ENCODE peak calls at places on chromosomes 13 and 19, in five cellular contexts. N, X, H, S and L are unnamed samples.
A peak's percentile ranks its signal among the peaks of the same experiment; 100 is the strongest.

GRCh38 chr13:47119568-47120080 is 222.8 kb upstream of the HTR2A start:
- DNase-seq in N (no peak), X (no peak), H (no peak), S (no peak), L (no peak)

GRCh38 chr13:102856603-102857002 is 10.8 kb downstream of the ERCC5 start:
- DNase-seq in N (no peak), X (no peak), H (peak; percentile 81), S (peak; percentile 50), L (no peak)

GRCh38 chr13:70173236-70173959 is 65.1 kb upstream of the KLHL1 start:
- DNase-seq in N (no peak), X (no peak), H (no peak), S (no peak), L (no peak)

GRCh38 chr19:13579388-13580060 is 73.2 kb upstream of the CACNA1A start:
- DNase-seq in N (no peak), X (no peak), H (peak; percentile 70), S (no peak), L (no peak)

GRCh38 chr13:47146136-47146535 is 249.3 kb upstream of the HTR2A start:
- DNase-seq in N (no peak), X (no peak), H (peak; percentile 69), S (no peak), L (no peak)

GRCh38 chr19:58386166-58386575 is 898 bp upstream of the RPS5 start:
- DNase-seq in N (no peak), X (no peak), H (no peak), S (no peak), L (no peak)

GRCh38 chr13:113049521-113049941 is 56.1 kb upstream of the F7 start:
- DNase-seq in N (no peak), X (no peak), H (no peak), S (no peak), L (no peak)

GRCh38 chr19:5719274-5719960 is 529 bp downstream of the LONP1 start:
- DNase-seq in N (no peak), X (no peak), H (no peak), S (no peak), L (no peak)

GRCh38 chr19:11197291-11198174 is at the start of gene KANK2:
- DNase-seq in N (peak; percentile 88), X (peak; percentile 71), H (peak; percentile 52), S (peak; percentile 93), L (peak; percentile 89)

GRCh38 chr13:92573467-92574057 is 653.0 kb upstream of the GPC6 start:
- DNase-seq in N (peak; percentile 11), X (no peak), H (peak; percentile 17), S (peak; percentile 19), L (no peak)

GRCh38 chr19:42919757-42920079 is 2.0 kb upstream of the PSG6 start:
- DNase-seq in N (no peak), X (no peak), H (no peak), S (no peak), L (no peak)

DNA sequence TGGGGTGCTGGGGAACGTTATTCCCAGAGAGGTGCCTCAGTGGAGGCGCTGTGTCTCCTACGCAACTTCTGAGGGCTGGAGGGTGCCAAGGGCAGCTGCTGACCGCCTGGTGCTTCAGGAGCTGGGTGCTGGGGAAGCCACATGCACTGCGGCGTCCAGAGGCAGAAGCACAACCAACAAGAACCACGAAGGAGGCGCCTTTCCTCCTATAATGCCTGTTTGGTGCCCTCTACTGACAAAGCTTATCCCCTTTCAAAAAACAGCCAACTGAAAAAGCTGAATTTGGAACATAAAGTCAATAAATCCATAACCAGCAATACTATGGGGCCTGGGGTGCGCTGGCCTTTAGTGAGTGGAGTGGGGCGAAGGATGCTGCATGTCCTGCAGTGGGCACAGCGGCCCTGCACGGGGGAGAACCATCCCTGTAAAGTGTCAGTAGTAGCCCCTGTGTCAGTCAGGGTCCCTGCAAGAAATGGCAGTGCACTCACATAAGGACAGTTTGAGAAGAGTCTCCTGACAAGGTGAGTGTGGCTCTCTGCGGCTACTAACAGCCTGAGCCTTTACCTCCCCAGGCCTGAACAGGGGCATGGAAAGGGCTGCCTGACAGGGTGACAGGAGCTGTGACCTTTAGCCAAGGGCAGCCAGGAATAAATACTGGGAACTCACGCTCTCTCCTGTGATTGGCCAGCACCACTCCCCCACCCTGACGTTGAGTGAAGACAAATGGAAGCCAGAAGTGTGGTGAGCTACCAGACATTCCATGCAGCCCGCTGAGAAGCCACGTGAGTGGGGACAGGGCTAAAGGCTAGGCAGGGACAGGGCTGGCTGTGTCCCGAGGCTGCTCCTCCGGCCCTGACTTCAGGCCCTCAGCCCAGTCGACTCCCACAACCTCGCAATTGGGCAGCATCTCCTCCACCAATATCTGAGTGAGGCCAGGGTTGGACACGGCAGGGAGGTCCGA is 4.5 kb upstream of the B3GNT8 start:
- DNase-seq in N (no peak), X (no peak), H (peak; percentile 48), S (no peak), L (no peak)
- TF ChIP-seq CTCF in N (no peak), X (no peak), H (peak; percentile 41), S (peak; percentile 14), L (peak; percentile 24)

GRCh38 chr19:7230826-7231225 is 63.4 kb downstream of the INSR start:
- DNase-seq in N (no peak), X (no peak), H (no peak), S (peak; percentile 80), L (no peak)
- TF ChIP-seq CTCF in N (no peak), X (no peak), H (no peak), S (no peak), L (no peak)

GRCh38 chr19:8512991-8513686 is 828 bp downstream of the ZNF414 start:
- DNase-seq in N (no peak), X (no peak), H (no peak), S (no peak), L (no peak)

GRCh38 chr19:8513687-8514504 is at the start of gene ZNF414:
- DNase-seq in N (peak; percentile 95), X (peak; percentile 98), H (peak; percentile 95), S (peak; percentile 98), L (peak; percentile 93)

GRCh38 chr19:8512115-8512967 is 1.6 kb downstream of the ZNF414 start:
- DNase-seq in N (no peak), X (no peak), H (peak; percentile 31), S (no peak), L (no peak)

GRCh38 chr19:8510589-8511115 is 3.3 kb downstream of the ZNF414 start:
- DNase-seq in N (no peak), X (no peak), H (no peak), S (no peak), L (no peak)

DNA sequence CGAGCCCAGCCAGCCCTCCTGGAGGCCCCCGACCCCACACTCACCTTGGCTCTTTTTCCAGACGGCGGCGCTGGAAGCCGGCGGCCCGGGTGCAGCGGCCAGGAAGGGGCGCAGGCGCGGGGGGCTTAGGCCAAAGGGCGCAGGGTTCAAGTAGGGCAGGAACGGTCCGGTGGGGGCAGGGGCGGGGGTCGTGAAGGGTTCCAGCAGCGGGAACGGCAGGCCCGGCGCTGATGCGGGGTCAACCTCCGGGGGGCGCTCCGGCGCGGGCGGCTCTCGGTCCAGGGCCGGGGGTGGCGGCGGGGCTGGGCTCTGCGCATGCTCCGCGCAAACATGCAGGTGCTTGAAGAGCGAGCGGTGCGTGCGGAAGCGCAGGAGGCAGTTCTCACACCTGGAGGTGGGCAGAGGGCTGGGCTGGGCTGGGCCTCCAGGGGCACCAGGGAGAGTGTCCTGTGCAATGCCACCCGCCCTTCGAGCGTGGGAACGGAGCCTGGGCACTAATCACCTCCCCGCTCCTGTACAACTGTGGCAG is 2.3 kb downstream of the ZNF414 start:
- DNase-seq in N (no peak), X (no peak), H (no peak), S (no peak), L (no peak)
- TF ChIP-seq CTCF in N (peak; percentile 45), X (no peak), H (no peak), S (no peak), L (no peak)

GRCh38 chr19:2478324-2478755 is 2.4 kb downstream of the GADD45B start:
- DNase-seq in N (no peak), X (no peak), H (peak; percentile 72), S (peak; percentile 87), L (no peak)
- TF ChIP-seq CTCF in N (no peak), X (peak; percentile 55), H (peak; percentile 13), S (peak; percentile 44), L (peak; percentile 42)

GRCh38 chr13:54592201-54592600 is 1563.6 kb downstream of the OLFM4 start:
- DNase-seq in N (no peak), X (no peak), H (no peak), S (no peak), L (no peak)
- TF ChIP-seq CTCF in N (no peak), X (no peak), H (no peak), S (no peak), L (no peak)

GRCh38 chr13:98142427-98143156 is at the start of gene FARP1:
- DNase-seq in N (peak; percentile 82), X (peak; percentile 66), H (peak; percentile 45), S (peak; percentile 90), L (peak; percentile 91)
- TF ChIP-seq CTCF in N (no peak), X (peak; percentile 51), H (no peak), S (peak; percentile 97), L (peak; percentile 51)

GRCh38 chr19:41447732-41448332 is 4.9 kb downstream of the ERICH4 start:
- DNase-seq in N (no peak), X (no peak), H (no peak), S (no peak), L (no peak)

GRCh38 chr19:41445575-41445974 is 2.6 kb downstream of the ERICH4 start:
- DNase-seq in N (no peak), X (no peak), H (no peak), S (no peak), L (no peak)

GRCh38 chr19:41442473-41443360 is at the start of gene ERICH4:
- DNase-seq in N (no peak), X (no peak), H (no peak), S (no peak), L (no peak)

GRCh38 chr19:41441321-41441945 is 1.5 kb upstream of the ERICH4 start:
- DNase-seq in N (no peak), X (no peak), H (no peak), S (no peak), L (no peak)

DNA sequence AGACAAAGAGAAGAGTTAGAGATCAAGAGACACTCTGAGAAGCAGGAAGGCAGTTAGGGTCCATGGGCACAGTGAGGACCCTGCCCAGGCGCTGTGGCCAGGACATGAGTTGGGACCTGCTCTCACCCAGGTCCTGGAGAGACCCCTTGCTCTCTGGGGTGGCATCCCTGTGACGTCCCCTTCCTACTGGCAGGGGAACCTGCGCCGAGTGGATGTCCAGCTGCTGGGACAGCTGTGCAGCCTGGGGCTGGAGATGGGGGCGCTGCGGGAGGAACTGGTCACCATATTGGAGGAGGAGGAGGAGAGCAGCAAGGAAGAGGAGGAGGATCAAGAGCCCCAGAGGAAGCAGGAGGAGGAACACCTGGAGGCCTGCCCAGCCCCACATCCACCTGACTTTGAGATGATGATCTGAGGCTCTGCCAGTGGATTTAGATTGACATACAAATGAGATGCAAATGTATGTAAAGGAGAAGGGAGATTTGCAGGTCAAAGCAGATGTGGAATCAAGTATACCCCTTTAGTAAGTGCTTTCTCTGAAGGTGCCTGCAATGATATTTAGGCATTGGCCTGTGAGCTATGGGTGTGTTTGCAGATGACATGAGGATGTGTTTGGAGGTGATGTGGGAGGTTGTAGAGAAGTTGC is 978 bp downstream of the ERICH4 start:
- DNase-seq in N (no peak), X (no peak), H (no peak), S (no peak), L (no peak)
- TF ChIP-seq CTCF in N (no peak), X (no peak), H (no peak), S (no peak), L (no peak)

GRCh38 chr19:46298477-46299003 is 1.7 kb downstream of the HIF3A start:
- DNase-seq in N (no peak), X (no peak), H (no peak), S (no peak), L (no peak)
- TF ChIP-seq CTCF in N (no peak), X (no peak), H (no peak), S (no peak), L (no peak)